ENCODE peak calls at places on chromosomes 11 and 22, in four cellular contexts. W is effector memory CD8-positive, alpha-beta T cell; F is NCI-H1694; Y is GM12891. R is an unnamed sample.

GRCh38 chr11:69380921-69381581 is 87.1 kb downstream of the MYEOV start:
- DNase-seq in W (no peak), F (no peak), Y (no peak), R (no peak)

GRCh38 chr11:133285359-133285758 is 246.9 kb downstream of the OPCML start:
- DNase-seq in W (no peak), F (no peak), Y (no peak), R (no peak)

GRCh38 chr11:57224537-57224936 is 12.5 kb downstream of the APLNR start:
- DNase-seq in W (no peak), F (no peak), Y (no peak), R (no peak)

GRCh38 chr11:66011239-66011784 is 496 bp upstream of the CST6 start:
- DNase-seq in W (no peak), F (no peak), Y (no peak), R (peak)

GRCh38 chr11:112797653-112798293 is 163.4 kb upstream of the NCAM1 start:
- DNase-seq in W (peak), F (peak), Y (peak), R (peak)

GRCh38 chr11:64864473-64865285 is 13.7 kb downstream of the EHD1 start:
- DNase-seq in W (no peak), F (no peak), Y (no peak), R (peak)

GRCh38 chr22:45645526-45646414 is 25.9 kb upstream of the ATXN10 start:
- DNase-seq in W (peak), F (no peak), Y (peak), R (peak)

GRCh38 chr11:104337273-104337672 is 173.3 kb upstream of the PDGFD start:
- DNase-seq in W (no peak), F (no peak), Y (no peak), R (no peak)

GRCh38 chr11:12091957-12092558 is 18.3 kb upstream of the MICAL2 start:
- DNase-seq in W (no peak), F (peak), Y (no peak), R (no peak)

GRCh38 chr22:23180301-23180892 is at the start of gene BCR:
- DNase-seq in W (peak), F (no peak), Y (peak), R (peak)

GRCh38 chr11:45530776-45531175 is 134.6 kb downstream of the CHST1 start:
- DNase-seq in W (no peak), F (no peak), Y (no peak), R (no peak)

GRCh38 chr11:11931461-11932055 is 76.9 kb downstream of the DKK3 start:
- DNase-seq in W (peak), F (peak), Y (no peak), R (peak)

GRCh38 chr11:84165139-84165538 is 879.0 kb upstream of the CCDC90B start:
- DNase-seq in W (no peak), F (no peak), Y (no peak), R (no peak)

GRCh38 chr11:64563966-64564365 is 27.1 kb upstream of the SLC22A12 start:
- DNase-seq in W (no peak), F (no peak), Y (no peak), R (no peak)

GRCh38 chr22:48235744-48236143 is 1473.3 kb downstream of the TBC1D22A start:
- DNase-seq in W (no peak), F (no peak), Y (no peak), R (no peak)

GRCh38 chr22:29493636-29494035 is 13.6 kb downstream of the NEFH start:
- DNase-seq in W (no peak), F (no peak), Y (no peak), R (no peak)

GRCh38 chr11:116852261-116853125 is 15.1 kb upstream of the APOA1 start:
- DNase-seq in W (no peak), F (no peak), Y (no peak), R (no peak)

GRCh38 chr11:44575288-44575672 is 9.8 kb downstream of the CD82 start:
- DNase-seq in W (no peak), F (no peak), Y (no peak), R (no peak)

R was measured in GM20000.